ENCODE peak calls at places on chromosomes 11 and 22, in seven cellular contexts. S is effector CD4-positive, alpha-beta T cell; Z is Calu3; G is CD4-positive, alpha-beta memory T cell; M is HuH-7; I is T-helper 1 cell; W is iris pigment epithelial cell. U is an unnamed sample.
A peak's percentile ranks its signal among the peaks of the same experiment; 100 is the strongest.

GRCh38 chr11:111414936-111415335 is 35.9 kb upstream of the POU2AF1 start:
- DNase-seq in S (no peak), Z (no peak), G (no peak), M (no peak), I (no peak), W (no peak), U (no peak)

GRCh38 chr11:115607621-115608191 is 103.5 kb upstream of the CADM1 start:
- DNase-seq in S (no peak), Z (no peak), G (no peak), M (no peak), I (no peak), W (no peak), U (no peak)

GRCh38 chr11:41235670-41236069 is 223.8 kb downstream of the LRRC4C start:
- DNase-seq in S (no peak), Z (no peak), G (no peak), M (no peak), I (no peak), W (no peak), U (no peak)

GRCh38 chr22:46074771-46075551 is 75.4 kb upstream of the PPARA start:
- DNase-seq in S (no peak), Z (peak; percentile 30), G (no peak), M (no peak), I (peak; percentile 6), W (no peak), U (no peak)

GRCh38 chr11:121595717-121596156 is 143.0 kb upstream of the SORL1-AS1 start:
- DNase-seq in S (no peak), Z (no peak), G (no peak), M (no peak), I (no peak), W (peak; percentile 99), U (no peak)

GRCh38 chr11:100557830-100558611 is 129.1 kb upstream of the ARHGAP42 start:
- DNase-seq in S (no peak), Z (no peak), G (no peak), M (no peak), I (no peak), W (peak; percentile 79), U (no peak)

GRCh38 chr11:64559351-64560138 is 31.5 kb upstream of the SLC22A12 start:
- DNase-seq in S (no peak), Z (no peak), G (no peak), M (no peak), I (no peak), W (no peak), U (no peak)

GRCh38 chr11:36037031-36037430 is 93.2 kb downstream of the LDLRAD3 start:
- DNase-seq in S (no peak), Z (peak; percentile 13), G (no peak), M (no peak), I (no peak), W (peak; percentile 65), U (no peak)

GRCh38 chr22:19714320-19715252 is at the start of gene SEPTIN5:
- DNase-seq in S (no peak), Z (no peak), G (no peak), M (no peak), I (no peak), W (no peak), U (no peak)

GRCh38 chr22:36417281-36417686 is 29.5 kb upstream of the MYH9 start:
- DNase-seq in S (no peak), Z (peak; percentile 28), G (no peak), M (no peak), I (no peak), W (no peak), U (no peak)

GRCh38 chr11:84855846-84856245 is 771.3 kb downstream of the DLG2 start:
- DNase-seq in S (no peak), Z (no peak), G (no peak), M (no peak), I (no peak), W (peak; percentile 67), U (no peak)

GRCh38 chr22:38925571-38926041 is 31.8 kb upstream of the APOBEC3A start:
- DNase-seq in S (no peak), Z (no peak), G (no peak), M (no peak), I (no peak), W (no peak), U (no peak)

GRCh38 chr11:71286701-71287643 is 34.6 kb upstream of the SHANK2 start:
- DNase-seq in S (no peak), Z (peak; percentile 67), G (no peak), M (no peak), I (no peak), W (peak; percentile 71), U (no peak)

GRCh38 chr22:35775339-35775738 is 57.7 kb downstream of the APOL5 start:
- DNase-seq in S (no peak), Z (no peak), G (no peak), M (no peak), I (no peak), W (no peak), U (no peak)

GRCh38 chr11:16318320-16318719 is 38.0 kb downstream of the SOX6 start:
- DNase-seq in S (no peak), Z (no peak), G (no peak), M (no peak), I (no peak), W (no peak), U (no peak)

GRCh38 chr11:75719639-75720239 is 2.1 kb downstream of the MOGAT2 start:
- DNase-seq in S (no peak), Z (no peak), G (no peak), M (no peak), I (no peak), W (no peak), U (no peak)

GRCh38 chr11:69711824-69712801 is 8.3 kb upstream of the FGF19 start:
- DNase-seq in S (no peak), Z (no peak), G (peak; percentile 33), M (no peak), I (no peak), W (no peak), U (peak; percentile 5)

GRCh38 chr11:61362542-61362875 is 335 bp downstream of the TMEM138 start:
- DNase-seq in S (peak; percentile 18), Z (peak; percentile 26), G (peak; percentile 62), M (no peak), I (no peak), W (peak; percentile 76), U (peak; percentile 16)

GRCh38 chr11:75275581-75275980 is 35.0 kb downstream of the TPBGL start:
- DNase-seq in S (peak; percentile 64), Z (no peak), G (peak; percentile 76), M (no peak), I (peak; percentile 38), W (peak; percentile 53), U (peak; percentile 31)

GRCh38 chr11:120403966-120404365 is 67.8 kb downstream of the ARHGEF12 start:
- DNase-seq in S (no peak), Z (no peak), G (no peak), M (no peak), I (no peak), W (no peak), U (no peak)

GRCh38 chr22:39997421-39997820 is 2.7 kb downstream of the FAM83F start:
- DNase-seq in S (no peak), Z (no peak), G (no peak), M (no peak), I (no peak), W (no peak), U (no peak)

GRCh38 chr11:9969068-9969467 is 305.2 kb downstream of the SWAP70 start:
- DNase-seq in S (no peak), Z (no peak), G (no peak), M (no peak), I (no peak), W (peak; percentile 35), U (no peak)

GRCh38 chr22:49213731-49214352 is 613.8 kb downstream of the BRD1 start:
- DNase-seq in S (no peak), Z (no peak), G (no peak), M (no peak), I (no peak), W (no peak), U (no peak)

GRCh38 chr22:21760640-21761039 is 25.0 kb upstream of the YPEL1 start:
- DNase-seq in S (no peak), Z (no peak), G (no peak), M (no peak), I (no peak), W (peak; percentile 95), U (no peak)

GRCh38 chr11:120563698-120564572 is 52.4 kb downstream of the GRIK4 start:
- DNase-seq in S (no peak), Z (no peak), G (no peak), M (no peak), I (no peak), W (peak; percentile 33), U (no peak)

GRCh38 chr22:35039625-35040024 is 26.3 kb upstream of the ISX start:
- DNase-seq in S (no peak), Z (no peak), G (no peak), M (no peak), I (no peak), W (no peak), U (no peak)

GRCh38 chr11:19512621-19513020 is 200.0 kb upstream of the NAV2 start:
- DNase-seq in S (no peak), Z (no peak), G (no peak), M (no peak), I (no peak), W (no peak), U (no peak)

GRCh38 chr11:97894978-97895377 is 1125.8 kb upstream of the CNTN5 start:
- DNase-seq in S (no peak), Z (no peak), G (no peak), M (no peak), I (no peak), W (no peak), U (no peak)

GRCh38 chr22:36339171-36340065 is 48.3 kb downstream of the MYH9 start:
- DNase-seq in S (no peak), Z (no peak), G (no peak), M (no peak), I (no peak), W (peak; percentile 85), U (no peak)

GRCh38 chr11:116731097-116731761 is 41.6 kb downstream of the BUD13 start:
- DNase-seq in S (no peak), Z (no peak), G (no peak), M (peak; percentile 24), I (no peak), W (peak; percentile 4), U (no peak)

U was measured in T-helper 2 cell.